ENCODE peak calls at places on chromosomes 16 and 17, in nine cellular contexts. One of them, this sample, is unnamed. For H3K4me1, the result is how much of the 10 kb centered on the place peaks cover.

GRCh38 chr17:73719588-73720071 is 75.4 kb upstream of the SDK2 start:
- DNase-seq in adrenal gland: peak
- DNase-seq in body of pancreas: no peak
- DNase-seq in esophagus muscularis mucosa: no peak
- DNase-seq in transverse colon: peak
- DNase-seq in tibial nerve: peak
- DNase-seq in endothelial cell of umbilical vein: no peak
- DNase-seq in IMR-90: no peak
- DNase-seq in A549: no peak
- DNase-seq in this sample: no peak

GRCh38 chr17:19389386-19389785 is 2.4 kb upstream of the MFAP4 start:
- DNase-seq in A549: no peak
- DNase-seq in endothelial cell of umbilical vein: no peak
- DNase-seq in tibial nerve: no peak
- DNase-seq in adrenal gland: no peak
- DNase-seq in esophagus muscularis mucosa: no peak
- DNase-seq in body of pancreas: peak
- DNase-seq in transverse colon: peak
- DNase-seq in IMR-90: no peak
- DNase-seq in this sample: peak

GRCh38 chr17:55238931-55239297 is 25.8 kb upstream of the HLF start:
- DNase-seq in adrenal gland: no peak
- DNase-seq in body of pancreas: peak
- DNase-seq in transverse colon: no peak
- DNase-seq in esophagus muscularis mucosa: no peak
- DNase-seq in tibial nerve: no peak
- DNase-seq in A549: peak
- DNase-seq in endothelial cell of umbilical vein: no peak
- DNase-seq in IMR-90: no peak
- DNase-seq in this sample: no peak

GRCh38 chr16:86931410-86931941 is 353.1 kb downstream of the FOXL1 start:
- DNase-seq in endothelial cell of umbilical vein: peak
- DNase-seq in adrenal gland: no peak
- DNase-seq in tibial nerve: no peak
- DNase-seq in transverse colon: no peak
- DNase-seq in A549: no peak
- DNase-seq in esophagus muscularis mucosa: no peak
- DNase-seq in IMR-90: peak
- DNase-seq in body of pancreas: no peak
- DNase-seq in this sample: no peak

GRCh38 chr16:67235816-67236547 is 9.1 kb downstream of the TMEM208 start:
- DNase-seq in adrenal gland: no peak
- DNase-seq in IMR-90: no peak
- DNase-seq in esophagus muscularis mucosa: no peak
- DNase-seq in endothelial cell of umbilical vein: no peak
- DNase-seq in body of pancreas: no peak
- DNase-seq in tibial nerve: no peak
- DNase-seq in A549: no peak
- DNase-seq in transverse colon: no peak
- DNase-seq in this sample: no peak

GRCh38 chr16:47643610-47644009 is 182.5 kb downstream of the PHKB start:
- DNase-seq in tibial nerve: no peak
- DNase-seq in esophagus muscularis mucosa: no peak
- DNase-seq in IMR-90: no peak
- DNase-seq in A549: no peak
- DNase-seq in endothelial cell of umbilical vein: no peak
- DNase-seq in adrenal gland: no peak
- DNase-seq in body of pancreas: no peak
- DNase-seq in transverse colon: no peak
- DNase-seq in this sample: no peak

GRCh38 chr17:72466199-72466598 is 345.4 kb downstream of the SOX9 start:
- DNase-seq in esophagus muscularis mucosa: no peak
- DNase-seq in endothelial cell of umbilical vein: no peak
- DNase-seq in adrenal gland: no peak
- DNase-seq in IMR-90: peak
- DNase-seq in tibial nerve: no peak
- DNase-seq in body of pancreas: no peak
- DNase-seq in A549: peak
- DNase-seq in transverse colon: peak
- DNase-seq in this sample: no peak

GRCh38 chr17:73356561-73357170 is 44.9 kb upstream of the CDC42EP4 start:
- DNase-seq in endothelial cell of umbilical vein: no peak
- DNase-seq in A549: no peak
- DNase-seq in tibial nerve: no peak
- DNase-seq in IMR-90: no peak
- DNase-seq in adrenal gland: no peak
- DNase-seq in transverse colon: no peak
- DNase-seq in body of pancreas: no peak
- DNase-seq in esophagus muscularis mucosa: no peak
- DNase-seq in this sample: no peak

GRCh38 chr16:17397499-17397891 is 73.3 kb downstream of the XYLT1 start:
- DNase-seq in esophagus muscularis mucosa: no peak
- DNase-seq in endothelial cell of umbilical vein: peak
- DNase-seq in body of pancreas: peak
- DNase-seq in IMR-90: peak
- DNase-seq in tibial nerve: no peak
- DNase-seq in adrenal gland: peak
- DNase-seq in A549: peak
- DNase-seq in transverse colon: peak
- DNase-seq in this sample: no peak

GRCh38 chr17:81432873-81433451 is 37.7 kb downstream of the BAHCC1 start:
- DNase-seq in A549: no peak
- DNase-seq in endothelial cell of umbilical vein: no peak
- DNase-seq in esophagus muscularis mucosa: no peak
- DNase-seq in adrenal gland: no peak
- DNase-seq in IMR-90: no peak
- DNase-seq in tibial nerve: no peak
- DNase-seq in body of pancreas: peak
- DNase-seq in transverse colon: no peak
- DNase-seq in this sample: no peak

GRCh38 chr17:48162305-48162934 is 54.9 kb downstream of the SNX11 start:
- DNase-seq in A549: peak
- DNase-seq in tibial nerve: no peak
- DNase-seq in endothelial cell of umbilical vein: no peak
- DNase-seq in body of pancreas: peak
- DNase-seq in transverse colon: no peak
- DNase-seq in IMR-90: no peak
- DNase-seq in adrenal gland: no peak
- DNase-seq in esophagus muscularis mucosa: no peak
- DNase-seq in this sample: no peak

GRCh38 chr17:72183194-72183685 is 62.4 kb downstream of the SOX9 start:
- DNase-seq in body of pancreas: no peak
- DNase-seq in endothelial cell of umbilical vein: no peak
- DNase-seq in tibial nerve: no peak
- DNase-seq in IMR-90: no peak
- DNase-seq in A549: peak
- DNase-seq in esophagus muscularis mucosa: no peak
- DNase-seq in transverse colon: no peak
- DNase-seq in adrenal gland: no peak
- DNase-seq in this sample: no peak

GRCh38 chr17:44197980-44198720 is 1.5 kb downstream of the ATXN7L3 start:
- DNase-seq in endothelial cell of umbilical vein: peak
- DNase-seq in adrenal gland: no peak
- DNase-seq in tibial nerve: no peak
- DNase-seq in transverse colon: peak
- DNase-seq in A549: peak
- DNase-seq in esophagus muscularis mucosa: no peak
- DNase-seq in IMR-90: peak
- DNase-seq in body of pancreas: no peak
- DNase-seq in this sample: no peak

GRCh38 chr17:37392024-37392590 is 14.5 kb downstream of the ACACA start:
- DNase-seq in endothelial cell of umbilical vein: no peak
- DNase-seq in transverse colon: no peak
- DNase-seq in esophagus muscularis mucosa: no peak
- DNase-seq in tibial nerve: no peak
- DNase-seq in body of pancreas: no peak
- DNase-seq in A549: no peak
- DNase-seq in IMR-90: peak
- DNase-seq in adrenal gland: no peak
- DNase-seq in this sample: no peak

GRCh38 chr16:88375236-88376052 is 7.3 kb upstream of the ZNF469 start:
- DNase-seq in IMR-90: no peak
- DNase-seq in tibial nerve: no peak
- DNase-seq in endothelial cell of umbilical vein: no peak
- DNase-seq in esophagus muscularis mucosa: no peak
- DNase-seq in adrenal gland: no peak
- DNase-seq in A549: no peak
- DNase-seq in transverse colon: no peak
- DNase-seq in body of pancreas: no peak
- DNase-seq in this sample: no peak

GRCh38 chr16:49505556-49505955 is 132.0 kb downstream of the C16orf78 start:
- DNase-seq in body of pancreas: no peak
- DNase-seq in A549: no peak
- DNase-seq in endothelial cell of umbilical vein: no peak
- DNase-seq in tibial nerve: no peak
- DNase-seq in esophagus muscularis mucosa: no peak
- DNase-seq in transverse colon: no peak
- DNase-seq in IMR-90: no peak
- DNase-seq in adrenal gland: no peak
- DNase-seq in this sample: no peak

GRCh38 chr17:65559802-65560627 is 1.4 kb downstream of the AXIN2 start:
- DNase-seq in adrenal gland: peak
- DNase-seq in esophagus muscularis mucosa: no peak
- DNase-seq in tibial nerve: peak
- DNase-seq in endothelial cell of umbilical vein: peak
- DNase-seq in A549: peak
- DNase-seq in body of pancreas: no peak
- DNase-seq in transverse colon: peak
- DNase-seq in IMR-90: no peak
- DNase-seq in this sample: peak

GRCh38 chr17:67575325-67575724 is 142.4 kb upstream of the NOL11 start:
- DNase-seq in body of pancreas: peak
- DNase-seq in A549: no peak
- DNase-seq in endothelial cell of umbilical vein: no peak
- DNase-seq in transverse colon: peak
- DNase-seq in tibial nerve: no peak
- DNase-seq in adrenal gland: no peak
- DNase-seq in IMR-90: no peak
- DNase-seq in esophagus muscularis mucosa: peak
- DNase-seq in this sample: no peak

GRCh38 chr17:17808706-17809432 is 27.9 kb downstream of the SREBF1 start:
- DNase-seq in tibial nerve: no peak
- DNase-seq in adrenal gland: peak
- DNase-seq in transverse colon: no peak
- DNase-seq in esophagus muscularis mucosa: no peak
- DNase-seq in A549: no peak
- DNase-seq in IMR-90: peak
- DNase-seq in body of pancreas: no peak
- DNase-seq in endothelial cell of umbilical vein: no peak
- DNase-seq in this sample: no peak

GRCh38 chr17:50745631-50746030 is 21.7 kb downstream of the ANKRD40CL start:
- DNase-seq in A549: no peak
- DNase-seq in esophagus muscularis mucosa: no peak
- DNase-seq in adrenal gland: no peak
- DNase-seq in transverse colon: no peak
- DNase-seq in IMR-90: no peak
- DNase-seq in body of pancreas: no peak
- DNase-seq in tibial nerve: no peak
- DNase-seq in endothelial cell of umbilical vein: no peak
- DNase-seq in this sample: no peak

GRCh38 chr17:45425984-45426413 is 6.7 kb downstream of the ARHGAP27 start:
- DNase-seq in esophagus muscularis mucosa: no peak
- DNase-seq in body of pancreas: no peak
- DNase-seq in endothelial cell of umbilical vein: no peak
- DNase-seq in adrenal gland: no peak
- DNase-seq in IMR-90: no peak
- DNase-seq in transverse colon: no peak
- DNase-seq in tibial nerve: no peak
- DNase-seq in A549: no peak
- DNase-seq in this sample: no peak
- H3K4me1 ChIP-seq in esophagus muscularis mucosa: under half
- H3K4me1 ChIP-seq in body of pancreas: half or more
- H3K4me1 ChIP-seq in endothelial cell of umbilical vein: under half
- H3K4me1 ChIP-seq in adrenal gland: under half
- H3K4me1 ChIP-seq in IMR-90: under half
- H3K4me1 ChIP-seq in transverse colon: under half
- H3K4me1 ChIP-seq in tibial nerve: under half
- H3K4me1 ChIP-seq in A549: under half
- H3K4me1 ChIP-seq in this sample: under half

DNA sequence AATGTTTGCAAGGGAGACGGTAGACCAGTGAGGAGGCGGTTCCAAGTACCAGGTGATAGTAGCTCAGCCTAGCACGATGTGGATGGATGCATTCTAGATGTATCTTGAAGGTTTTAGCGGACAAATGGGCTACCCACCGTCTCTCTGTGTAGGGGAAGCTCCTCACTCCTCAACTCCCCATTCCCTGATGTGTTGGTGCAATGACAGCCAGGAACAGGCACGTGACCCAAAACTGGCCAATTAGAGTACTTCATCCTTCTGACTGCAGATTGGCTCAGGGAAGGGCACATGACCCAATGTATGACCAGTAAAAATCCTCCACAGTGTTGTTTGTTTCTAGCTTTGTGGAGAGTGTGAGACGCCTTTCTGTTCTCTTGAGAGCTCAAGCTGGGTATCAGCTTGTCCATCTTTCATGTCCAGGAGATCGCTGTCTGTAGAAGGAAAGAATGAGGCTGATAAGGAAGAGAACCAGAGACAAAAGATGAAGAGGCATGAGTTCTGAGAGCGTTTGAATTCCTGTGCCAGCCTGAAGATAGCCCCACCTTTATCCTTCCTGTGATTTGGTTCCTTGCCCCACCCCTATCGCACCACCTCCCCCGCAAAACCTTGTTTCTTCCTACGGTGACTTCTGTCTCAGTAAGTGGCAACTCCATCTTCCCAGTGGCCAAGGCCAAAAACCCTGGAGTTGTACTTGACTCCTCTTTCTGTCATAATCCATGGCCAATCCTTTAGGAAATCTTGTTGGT is 2.3 kb upstream of the BORCS6 start:
- DNase-seq in transverse colon: peak
- DNase-seq in body of pancreas: peak
- DNase-seq in tibial nerve: peak
- DNase-seq in esophagus muscularis mucosa: peak
- DNase-seq in endothelial cell of umbilical vein: peak
- DNase-seq in A549: peak
- DNase-seq in IMR-90: peak
- DNase-seq in adrenal gland: peak
- DNase-seq in this sample: peak
- TF ChIP-seq POLR2A in transverse colon: peak
- TF ChIP-seq POLR2A in body of pancreas: no peak
- TF ChIP-seq POLR2A in tibial nerve: peak
- TF ChIP-seq POLR2A in esophagus muscularis mucosa: peak
- TF ChIP-seq POLR2A in endothelial cell of umbilical vein: peak
- TF ChIP-seq POLR2A in A549: peak
- TF ChIP-seq POLR2A in IMR-90: peak
- TF ChIP-seq POLR2A in adrenal gland: no peak
- TF ChIP-seq POLR2A in this sample: peak

GRCh38 chr17:14360851-14361250 is 60.0 kb downstream of the HS3ST3B1 start:
- DNase-seq in endothelial cell of umbilical vein: no peak
- DNase-seq in IMR-90: no peak
- DNase-seq in body of pancreas: no peak
- DNase-seq in adrenal gland: no peak
- DNase-seq in esophagus muscularis mucosa: no peak
- DNase-seq in A549: no peak
- DNase-seq in tibial nerve: no peak
- DNase-seq in transverse colon: no peak
- DNase-seq in this sample: no peak
- H3K4me1 ChIP-seq in endothelial cell of umbilical vein: under half
- H3K4me1 ChIP-seq in IMR-90: under half
- H3K4me1 ChIP-seq in body of pancreas: under half
- H3K4me1 ChIP-seq in adrenal gland: under half
- H3K4me1 ChIP-seq in esophagus muscularis mucosa: under half
- H3K4me1 ChIP-seq in A549: under half
- H3K4me1 ChIP-seq in tibial nerve: under half
- H3K4me1 ChIP-seq in transverse colon: under half
- H3K4me1 ChIP-seq in this sample: under half

GRCh38 chr16:10938321-10938720 is 3.9 kb downstream of the DEXI start:
- DNase-seq in esophagus muscularis mucosa: no peak
- DNase-seq in IMR-90: no peak
- DNase-seq in adrenal gland: no peak
- DNase-seq in A549: no peak
- DNase-seq in tibial nerve: no peak
- DNase-seq in endothelial cell of umbilical vein: no peak
- DNase-seq in transverse colon: no peak
- DNase-seq in body of pancreas: no peak
- DNase-seq in this sample: no peak
- TF ChIP-seq POLR2A in esophagus muscularis mucosa: no peak
- TF ChIP-seq POLR2A in IMR-90: no peak
- TF ChIP-seq POLR2A in adrenal gland: no peak
- TF ChIP-seq POLR2A in A549: no peak
- TF ChIP-seq POLR2A in tibial nerve: no peak
- TF ChIP-seq POLR2A in endothelial cell of umbilical vein: no peak
- TF ChIP-seq POLR2A in transverse colon: no peak
- TF ChIP-seq POLR2A in body of pancreas: no peak
- TF ChIP-seq POLR2A in this sample: no peak

This sample was measured in uterus.